ENCODE peak calls at places on chromosomes 6 and 20, in nine cellular contexts. Y is spleen, M is K562, S is breast epithelium, H is GM23338, N is stomach, F is prostate gland, C is H1, E is HepG2. V is an unnamed sample.

GRCh38 chr6:136334853-136335252 is 45.2 kb upstream of the BCLAF1 start:
- DNase-seq in S (no peak), M (no peak), F (no peak), E (no peak), C (no peak), N (no peak), Y (no peak), H (peak; percentile 74), V (no peak)

GRCh38 chr6:43971776-43972126 is 155.5 kb downstream of the MRPL14 start:
- DNase-seq in M (no peak), H (no peak), C (no peak), Y (no peak), S (no peak), N (no peak), F (no peak), E (no peak), V (no peak)

GRCh38 chr20:23078994-23079364 is 7.1 kb downstream of the CD93 start:
- DNase-seq in C (peak; percentile 19), F (no peak), S (no peak), N (no peak), Y (no peak), M (no peak), H (peak; percentile 73), E (peak; percentile 16), V (no peak)

GRCh38 chr6:118871331-118871730 is 22.6 kb upstream of the ASF1A start:
- DNase-seq in C (no peak), Y (no peak), S (no peak), M (no peak), F (no peak), N (no peak), E (no peak), H (no peak), V (no peak)

GRCh38 chr20:35985789-35986188 is 17.4 kb downstream of the CNBD2 start:
- DNase-seq in M (no peak), F (no peak), H (no peak), S (no peak), C (no peak), Y (no peak), E (no peak), N (no peak), V (no peak)

GRCh38 chr6:35519313-35520015 is 6.8 kb upstream of the TULP1 start:
- DNase-seq in S (no peak), H (no peak), E (no peak), M (no peak), F (no peak), Y (no peak), C (no peak), N (no peak), V (no peak)

GRCh38 chr6:70241991-70242420 is 60.9 kb downstream of the COL9A1 start:
- DNase-seq in C (no peak), M (peak; percentile 37), H (peak; percentile 28), S (no peak), F (no peak), Y (no peak), E (peak; percentile 24), N (no peak), V (peak; percentile 52)

GRCh38 chr6:88368071-88368787 is 202.1 kb upstream of the CNR1 start:
- DNase-seq in F (no peak), Y (no peak), S (no peak), E (no peak), C (no peak), N (no peak), M (no peak), H (no peak), V (no peak)

DNA sequence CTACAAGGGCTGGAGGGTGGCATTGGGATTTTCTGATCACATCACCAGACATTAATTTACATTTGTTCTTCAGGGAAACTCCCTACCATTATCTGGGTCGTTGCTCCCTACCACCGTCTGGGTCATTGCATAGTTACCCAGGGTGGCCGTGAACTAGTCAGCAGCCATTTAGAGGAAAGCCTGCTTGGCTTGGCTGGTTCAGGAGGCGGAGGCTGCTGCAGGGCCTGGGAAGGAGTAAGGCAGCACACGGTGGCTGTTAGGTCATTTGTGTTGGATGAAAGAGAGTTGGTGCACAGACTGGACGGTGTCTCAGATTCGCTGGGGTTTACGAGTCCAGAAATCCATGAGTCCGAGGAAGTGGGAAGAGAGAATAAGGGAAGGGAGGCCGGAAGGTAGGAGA is 17.8 kb downstream of the ARID1B start:
- DNase-seq in E (no peak), Y (no peak), C (no peak), N (no peak), F (no peak), S (no peak), M (no peak), H (no peak), V (no peak)
- H3K4me3 ChIP-seq in E (no peak overlapping the region), Y (no peak overlapping the region), C (no peak overlapping the region), N (no peak overlapping the region), F (no peak overlapping the region), S (no peak overlapping the region), M (no peak overlapping the region), H (no peak overlapping the region), V (no peak overlapping the region)

DNA sequence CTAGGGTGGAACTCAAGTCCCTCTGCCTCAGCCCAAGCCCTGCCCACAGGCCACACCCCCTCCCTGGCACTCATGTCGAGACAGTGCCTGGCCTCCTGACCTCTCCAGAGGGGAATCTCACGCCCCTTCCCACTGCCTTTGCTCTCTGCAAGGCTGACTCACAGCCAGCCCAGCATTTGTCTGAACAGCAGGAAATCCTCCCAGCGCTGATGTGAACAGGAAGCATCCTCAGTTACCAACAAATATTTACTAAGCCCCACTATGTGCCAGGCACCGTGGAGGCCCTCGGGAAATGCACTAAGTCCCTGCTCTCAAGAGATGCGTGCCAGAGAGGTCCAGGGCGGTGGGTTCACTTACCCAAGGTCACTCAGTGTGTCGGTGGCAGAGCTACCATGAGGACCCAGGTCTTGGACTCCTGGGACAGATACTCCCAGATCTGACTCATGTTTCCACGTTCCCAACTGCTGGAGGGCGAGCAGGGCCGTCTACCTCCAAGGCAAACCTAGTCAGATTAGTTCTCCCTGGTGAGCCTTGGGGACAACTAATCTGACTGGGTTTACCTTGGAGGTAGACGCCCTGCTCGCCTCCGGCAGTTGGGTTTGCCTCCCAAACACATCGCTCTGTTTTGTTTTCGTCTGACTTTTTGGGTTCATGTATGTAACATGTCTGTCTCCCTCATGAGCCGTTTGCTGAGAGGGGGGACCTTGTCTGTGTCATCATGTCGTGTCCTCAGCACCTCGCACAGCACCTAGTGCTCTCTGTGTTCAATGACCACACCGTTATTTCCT is 7.7 kb downstream of the ADA start:
- DNase-seq in S (no peak), E (peak; percentile 47), M (no peak), C (peak; percentile 57), Y (peak; percentile 84), F (no peak), H (peak; percentile 54), N (peak; percentile 49), V (peak; percentile 51)
- TF ChIP-seq POLR2AphosphoS5 in S (no peak), E (no peak), M (no peak), C (no peak), Y (peak; percentile 66), F (no peak), H (no peak), N (no peak), V (no peak)

GRCh38 chr6:31576897-31577341 is 1.6 kb downstream of the TNF start:
- DNase-seq in F (no peak), E (no peak), S (no peak), Y (peak; percentile 88), C (no peak), M (no peak), N (peak; percentile 40), H (no peak), V (peak; percentile 60)
- H3K4me3 ChIP-seq in F (no peak overlapping the region), E (no peak overlapping the region), S (no peak overlapping the region), Y (peak overlapping the region; percentile 62), C (no peak overlapping the region), M (no peak overlapping the region), N (no peak overlapping the region), H (no peak overlapping the region), V (peak overlapping the region; percentile 37)

GRCh38 chr6:30748301-30748769 is 4.0 kb upstream of the IER3 start:
- DNase-seq in M (no peak), C (no peak), F (peak; percentile 49), Y (no peak), E (no peak), H (no peak), N (peak; percentile 50), S (no peak), V (peak; percentile 64)
- TF ChIP-seq POLR2AphosphoS5 in M (no peak), C (no peak), F (peak; percentile 68), Y (no peak), E (no peak), H (no peak), N (peak; percentile 74), S (no peak), V (peak; percentile 28)

DNA sequence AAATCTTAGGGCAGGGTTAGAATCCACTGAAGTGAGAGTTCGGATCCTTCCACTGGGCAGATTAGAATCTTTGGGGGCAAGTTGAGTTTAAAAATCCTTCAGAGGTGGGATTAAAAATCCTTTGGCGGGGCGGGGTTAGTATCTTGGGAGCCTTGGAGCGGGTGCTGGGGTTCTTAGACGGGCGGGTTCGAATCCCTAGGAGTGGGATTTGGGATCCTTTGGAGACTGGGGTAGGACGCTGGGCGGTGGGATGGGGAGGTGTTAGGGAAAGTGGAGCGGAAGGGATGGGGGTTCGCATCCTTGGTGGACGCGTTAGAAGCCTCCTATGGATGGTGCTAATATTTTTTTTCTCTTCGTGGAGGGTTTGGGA is 337 bp upstream of the HCK start:
- DNase-seq in N (no peak), F (no peak), E (no peak), H (no peak), S (no peak), M (no peak), C (no peak), Y (no peak), V (no peak)
- H3K4me3 ChIP-seq in N (peak overlapping the region; percentile 41), F (no peak overlapping the region), E (no peak overlapping the region), H (peak overlapping the region; percentile 83), S (peak overlapping the region; percentile 18), M (no peak overlapping the region), C (peak overlapping the region; percentile 35), Y (no peak overlapping the region), V (no peak overlapping the region)

V was measured in transverse colon.